ENCODE peak calls at places on chromosome 7, in six cellular contexts. One of them, this sample, is unnamed. For H3K4me1, the result is how much of the 10 kb centered on the place peaks cover.

GRCh38 chr7:50268223-50268622 is 36.3 kb upstream of the IKZF1 start:
- DNase-seq in neuronal stem cell: no peak
- DNase-seq in IMR-90: no peak
- DNase-seq in H1: no peak
- DNase-seq in H9: no peak
- DNase-seq in mesenchymal stem cell: no peak
- DNase-seq in this sample: no peak

GRCh38 chr7:82335927-82336326 is 107.7 kb downstream of the CACNA2D1 start:
- DNase-seq in neuronal stem cell: no peak
- DNase-seq in IMR-90: peak
- DNase-seq in H1: no peak
- DNase-seq in H9: no peak
- DNase-seq in mesenchymal stem cell: no peak
- DNase-seq in this sample: no peak

GRCh38 chr7:20441346-20441745 is 110.6 kb downstream of the ITGB8 start:
- DNase-seq in neuronal stem cell: no peak
- DNase-seq in IMR-90: no peak
- DNase-seq in H1: no peak
- DNase-seq in H9: no peak
- DNase-seq in mesenchymal stem cell: no peak
- DNase-seq in this sample: no peak

GRCh38 chr7:151581741-151582140 is 62.0 kb upstream of the RHEB start:
- DNase-seq in neuronal stem cell: no peak
- DNase-seq in IMR-90: no peak
- DNase-seq in H1: no peak
- DNase-seq in H9: no peak
- DNase-seq in mesenchymal stem cell: no peak
- DNase-seq in this sample: no peak

GRCh38 chr7:118052330-118052729 is 131.6 kb upstream of the LSM8 start:
- DNase-seq in neuronal stem cell: no peak
- DNase-seq in IMR-90: no peak
- DNase-seq in H1: no peak
- DNase-seq in H9: no peak
- DNase-seq in mesenchymal stem cell: no peak
- DNase-seq in this sample: no peak

GRCh38 chr7:73885975-73886798 is 25.2 kb downstream of the TMEM270 start:
- DNase-seq in neuronal stem cell: no peak
- DNase-seq in IMR-90: peak
- DNase-seq in H1: no peak
- DNase-seq in H9: peak
- DNase-seq in mesenchymal stem cell: no peak
- DNase-seq in this sample: no peak

GRCh38 chr7:124338861-124339260 is 306.0 kb upstream of the TMEM229A start:
- DNase-seq in neuronal stem cell: no peak
- DNase-seq in IMR-90: no peak
- DNase-seq in H1: no peak
- DNase-seq in H9: no peak
- DNase-seq in mesenchymal stem cell: no peak
- DNase-seq in this sample: no peak

GRCh38 chr7:143003393-143004051 is 23.4 kb downstream of the OR9A2 start:
- DNase-seq in neuronal stem cell: peak
- DNase-seq in IMR-90: peak
- DNase-seq in H1: no peak
- DNase-seq in H9: no peak
- DNase-seq in mesenchymal stem cell: peak
- DNase-seq in this sample: peak

GRCh38 chr7:20275637-20276036 is 55.1 kb upstream of the ITGB8 start:
- DNase-seq in neuronal stem cell: no peak
- DNase-seq in IMR-90: peak
- DNase-seq in H1: no peak
- DNase-seq in H9: no peak
- DNase-seq in mesenchymal stem cell: no peak
- DNase-seq in this sample: no peak

GRCh38 chr7:6658618-6659345 is 21.7 kb downstream of the ZNF316 start:
- DNase-seq in neuronal stem cell: no peak
- DNase-seq in IMR-90: no peak
- DNase-seq in H1: no peak
- DNase-seq in H9: no peak
- DNase-seq in mesenchymal stem cell: no peak
- DNase-seq in this sample: no peak

GRCh38 chr7:104627516-104627915 is 299.1 kb downstream of the LHFPL3 start:
- DNase-seq in neuronal stem cell: peak
- DNase-seq in IMR-90: peak
- DNase-seq in H1: peak
- DNase-seq in H9: peak
- DNase-seq in mesenchymal stem cell: no peak
- DNase-seq in this sample: peak

GRCh38 chr7:129161524-129161923 is 17.0 kb downstream of the TSPAN33 start:
- DNase-seq in neuronal stem cell: no peak
- DNase-seq in IMR-90: no peak
- DNase-seq in H1: no peak
- DNase-seq in H9: no peak
- DNase-seq in mesenchymal stem cell: no peak
- DNase-seq in this sample: no peak

GRCh38 chr7:43583424-43584199 is 704 bp downstream of the STK17A start:
- DNase-seq in neuronal stem cell: peak
- DNase-seq in IMR-90: peak
- DNase-seq in H1: peak
- DNase-seq in H9: peak
- DNase-seq in mesenchymal stem cell: peak
- DNase-seq in this sample: peak

GRCh38 chr7:158782638-158783490 is 46.4 kb downstream of the ESYT2 start:
- DNase-seq in neuronal stem cell: no peak
- DNase-seq in IMR-90: peak
- DNase-seq in H1: peak
- DNase-seq in H9: no peak
- DNase-seq in mesenchymal stem cell: peak
- DNase-seq in this sample: peak

GRCh38 chr7:128728608-128729007 is 10.6 kb upstream of the CALU start:
- DNase-seq in neuronal stem cell: no peak
- DNase-seq in IMR-90: peak
- DNase-seq in H1: no peak
- DNase-seq in H9: no peak
- DNase-seq in mesenchymal stem cell: peak
- DNase-seq in this sample: peak

GRCh38 chr7:83925860-83926259 is 268.7 kb downstream of the SEMA3A start:
- DNase-seq in neuronal stem cell: no peak
- DNase-seq in IMR-90: peak
- DNase-seq in H1: no peak
- DNase-seq in H9: no peak
- DNase-seq in mesenchymal stem cell: no peak
- DNase-seq in this sample: no peak

DNA sequence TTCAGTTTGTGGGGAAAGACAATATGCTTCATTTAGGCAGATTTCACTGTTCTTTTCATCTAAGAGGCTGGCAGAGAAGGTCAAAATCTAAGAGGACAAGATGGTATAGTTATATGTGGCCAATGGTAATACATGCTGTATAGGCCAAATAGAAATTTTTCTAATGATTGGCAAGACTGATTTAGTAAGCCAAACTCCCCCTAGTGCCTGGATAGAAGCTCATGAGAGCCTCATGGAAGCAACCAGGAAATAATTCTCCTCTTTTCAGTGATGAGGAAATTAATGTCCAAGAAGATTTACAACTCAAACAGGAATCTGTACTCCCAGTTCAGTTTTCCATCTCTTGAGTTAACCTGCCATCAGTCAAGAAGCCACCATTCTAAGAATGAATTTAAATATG is 253.6 kb upstream of the PHF14 start:
- DNase-seq in neuronal stem cell: no peak
- DNase-seq in IMR-90: no peak
- DNase-seq in H1: no peak
- DNase-seq in H9: no peak
- DNase-seq in mesenchymal stem cell: no peak
- DNase-seq in this sample: no peak
- H3K4me1 ChIP-seq in neuronal stem cell: under half
- H3K4me1 ChIP-seq in IMR-90: under half
- H3K4me1 ChIP-seq in H1: under half
- H3K4me1 ChIP-seq in H9: under half
- H3K4me1 ChIP-seq in mesenchymal stem cell: under half
- H3K4me1 ChIP-seq in this sample: under half

GRCh38 chr7:1812693-1813393 is 142.8 kb downstream of the ELFN1 start:
- DNase-seq in neuronal stem cell: peak
- DNase-seq in IMR-90: no peak
- DNase-seq in H1: no peak
- DNase-seq in H9: no peak
- DNase-seq in mesenchymal stem cell: no peak
- DNase-seq in this sample: no peak
- H3K14ac ChIP-seq in neuronal stem cell: peak
- H3K14ac ChIP-seq in IMR-90: no peak
- H3K14ac ChIP-seq in H1: no peak
- H3K14ac ChIP-seq in H9: no peak
- H3K14ac ChIP-seq in mesenchymal stem cell: no peak
- H3K14ac ChIP-seq in this sample: no peak

DNA sequence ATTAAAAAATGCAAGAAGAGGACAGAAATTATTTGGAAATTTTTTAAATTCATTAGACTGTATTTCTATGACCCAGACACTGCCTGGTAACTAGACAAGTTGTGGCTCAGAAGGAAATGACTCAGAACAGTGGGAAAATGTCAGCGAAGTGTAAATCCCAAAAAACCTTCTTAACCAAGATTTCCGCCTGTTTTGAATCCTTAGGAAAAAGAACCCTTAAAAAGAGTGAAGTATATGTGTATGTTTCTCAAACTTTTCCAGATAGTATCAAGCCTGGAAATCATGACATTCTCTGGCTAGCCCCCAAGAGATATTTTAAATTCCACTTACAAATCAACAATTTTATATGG is 42.7 kb upstream of the PLXNA4 start:
- DNase-seq in neuronal stem cell: no peak
- DNase-seq in IMR-90: peak
- DNase-seq in H1: no peak
- DNase-seq in H9: no peak
- DNase-seq in mesenchymal stem cell: peak
- DNase-seq in this sample: no peak
- H3K9ac ChIP-seq in neuronal stem cell: no peak
- H3K9ac ChIP-seq in IMR-90: no peak
- H3K9ac ChIP-seq in H1: no peak
- H3K9ac ChIP-seq in H9: no peak
- H3K9ac ChIP-seq in mesenchymal stem cell: peak
- H3K9ac ChIP-seq in this sample: no peak

DNA sequence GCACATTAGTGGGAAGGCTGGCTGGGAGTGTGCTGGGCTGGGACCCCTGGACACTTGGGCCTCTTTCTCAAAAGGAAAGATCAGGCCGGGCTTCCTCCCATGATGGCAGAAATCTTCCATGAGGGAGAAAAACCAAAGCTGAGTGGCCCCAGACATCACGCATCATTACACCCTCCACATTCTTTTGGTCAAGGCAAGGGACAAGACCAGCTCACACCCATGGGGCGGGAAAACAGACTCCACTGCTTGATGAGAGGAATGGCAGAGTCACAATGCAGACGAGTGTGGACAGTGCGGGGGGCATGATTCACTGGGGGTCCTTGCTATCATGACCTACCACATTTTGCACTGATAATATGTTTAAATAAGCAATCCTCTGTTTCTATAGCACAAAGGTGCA is 73.3 kb downstream of the CREB3L2 start:
- DNase-seq in neuronal stem cell: no peak
- DNase-seq in IMR-90: no peak
- DNase-seq in H1: no peak
- DNase-seq in H9: no peak
- DNase-seq in mesenchymal stem cell: no peak
- DNase-seq in this sample: no peak
- H3K4me1 ChIP-seq in neuronal stem cell: under half
- H3K4me1 ChIP-seq in IMR-90: under half
- H3K4me1 ChIP-seq in H1: under half
- H3K4me1 ChIP-seq in H9: under half
- H3K4me1 ChIP-seq in mesenchymal stem cell: under half
- H3K4me1 ChIP-seq in this sample: under half